ENCODE peak calls at places on chromosomes 5 and 9, in seven cellular contexts. B is MM.1S; U is fibroblast of lung; S is stomach; R is IMR-90; Z is CD4-positive, CD25-positive, alpha-beta regulatory T cell; V is aorta. K is an unnamed sample. For H3K36me3 and H3K27me3, the result is how much of the 10 kb centered on the place peaks cover.

GRCh38 chr5:36150676-36151433 is 832 bp downstream of the LMBRD2 start:
- DNase-seq in B (peak), U (peak), S (peak), R (peak), Z (peak), V (peak), K (peak)

GRCh38 chr9:99103909-99104458 is 929 bp upstream of the TGFBR1 start:
- DNase-seq in B (no peak), U (peak), S (no peak), R (peak), Z (no peak), V (no peak), K (no peak)

GRCh38 chr9:130938652-130939404 is at the start of gene FIBCD1:
- DNase-seq in B (no peak), U (peak), S (no peak), R (peak), Z (peak), V (no peak), K (no peak)

GRCh38 chr5:138544171-138545134 is 1.4 kb upstream of the ETF1 start:
- DNase-seq in B (no peak), U (peak), S (no peak), R (peak), Z (peak), V (no peak), K (no peak)

GRCh38 chr5:36459191-36460135 is 146.9 kb upstream of the SLC1A3 start:
- DNase-seq in B (peak), U (no peak), S (no peak), R (no peak), Z (peak), V (no peak), K (no peak)

GRCh38 chr5:60960591-60960990 is 15.6 kb downstream of the NDUFAF2 start:
- DNase-seq in B (peak), U (peak), S (no peak), R (peak), Z (peak), V (no peak), K (peak)

GRCh38 chr9:37017546-37017945 is 16.5 kb downstream of the PAX5 start:
- DNase-seq in B (no peak), U (no peak), S (no peak), R (no peak), Z (no peak), V (no peak), K (no peak)

GRCh38 chr5:173454764-173455598 is 126.8 kb upstream of the STC2 start:
- DNase-seq in B (no peak), U (peak), S (no peak), R (peak), Z (no peak), V (peak), K (no peak)

GRCh38 chr9:2180171-2180570 is 165.0 kb downstream of the SMARCA2 start:
- DNase-seq in B (no peak), U (no peak), S (no peak), R (no peak), Z (no peak), V (no peak), K (no peak)

GRCh38 chr5:93249651-93250289 is 331.2 kb downstream of the NR2F1-AS1 start:
- DNase-seq in B (no peak), U (peak), S (no peak), R (peak), Z (no peak), V (no peak), K (no peak)

GRCh38 chr5:54717459-54717858 is 199.9 kb downstream of the SNX18 start:
- DNase-seq in B (no peak), U (no peak), S (no peak), R (no peak), Z (peak), V (no peak), K (no peak)

GRCh38 chr5:134203630-134204029 is 22.2 kb downstream of the PPP2CA start:
- DNase-seq in B (no peak), U (no peak), S (no peak), R (no peak), Z (no peak), V (no peak), K (no peak)

GRCh38 chr5:146706321-146706972 is 172.1 kb downstream of the PPP2R2B start:
- DNase-seq in B (no peak), U (no peak), S (no peak), R (no peak), Z (no peak), V (no peak), K (no peak)

GRCh38 chr9:37902804-37903580 is 935 bp downstream of the SLC25A51 start:
- DNase-seq in B (peak), U (peak), S (no peak), R (peak), Z (peak), V (no peak), K (no peak)

GRCh38 chr5:128118214-128118613 is 34.6 kb downstream of the SLC12A2 start:
- DNase-seq in B (no peak), U (no peak), S (no peak), R (no peak), Z (no peak), V (no peak), K (no peak)

GRCh38 chr5:54758038-54758437 is 227.4 kb downstream of the ESM1 start:
- DNase-seq in B (no peak), U (peak), S (no peak), R (peak), Z (no peak), V (no peak), K (no peak)

GRCh38 chr9:105405514-105406131 is 42.2 kb upstream of the FSD1L start:
- DNase-seq in B (peak), U (peak), S (no peak), R (peak), Z (peak), V (no peak), K (peak)

GRCh38 chr9:132489536-132489935 is 79.5 kb downstream of the CFAP77 start:
- DNase-seq in B (no peak), U (no peak), S (no peak), R (no peak), Z (no peak), V (peak), K (no peak)

GRCh38 chr5:74539986-74540385 is 100.5 kb downstream of the ENC1 start:
- DNase-seq in B (no peak), U (peak), S (peak), R (peak), Z (no peak), V (no peak), K (no peak)

GRCh38 chr9:111474385-111474784 is 9.8 kb downstream of the ECPAS start:
- DNase-seq in B (no peak), U (no peak), S (no peak), R (no peak), Z (no peak), V (no peak), K (no peak)

GRCh38 chr5:684771-685216 is 8.4 kb downstream of the TPPP start:
- DNase-seq in B (no peak), U (no peak), S (no peak), R (no peak), Z (no peak), V (peak), K (peak)

GRCh38 chr5:81724108-81724507 is 26.8 kb downstream of the SSBP2 start:
- DNase-seq in B (no peak), U (no peak), S (no peak), R (no peak), Z (no peak), V (no peak), K (no peak)

GRCh38 chr5:145044970-145045369 is 790.2 kb downstream of the PRELID2 start:
- DNase-seq in B (no peak), U (no peak), S (no peak), R (no peak), Z (no peak), V (no peak), K (no peak)

GRCh38 chr5:122332589-122333555 is 20.8 kb downstream of the SNCAIP start:
- DNase-seq in B (no peak), U (peak), S (no peak), R (no peak), Z (no peak), V (no peak), K (no peak)

GRCh38 chr9:122346478-122347347 is 24.1 kb upstream of the PTGS1 start:
- DNase-seq in B (no peak), U (peak), S (peak), R (no peak), Z (peak), V (peak), K (no peak)

GRCh38 chr9:107213561-107214028 is 69.5 kb upstream of the RAD23B start:
- DNase-seq in B (no peak), U (peak), S (no peak), R (peak), Z (peak), V (no peak), K (peak)

GRCh38 chr5:139955616-139956283 is 87.3 kb downstream of the NRG2 start:
- DNase-seq in B (no peak), U (no peak), S (no peak), R (no peak), Z (no peak), V (no peak), K (no peak)

GRCh38 chr5:136157514-136157913 is 24.9 kb downstream of the SMAD5 start:
- DNase-seq in B (no peak), U (no peak), S (no peak), R (no peak), Z (no peak), V (no peak), K (no peak)
- H3K36me3 ChIP-seq in B (under half), U (under half), S (under half), R (under half), Z (under half), V (under half), K (under half)

GRCh38 chr5:174727794-174728662 is 3.6 kb downstream of the MSX2 start:
- DNase-seq in B (no peak), U (no peak), S (no peak), R (no peak), Z (no peak), V (no peak), K (no peak)
- H3K27me3 ChIP-seq in B (under half), U (under half), S (half or more), R (under half), Z (under half), V (under half), K (under half)

GRCh38 chr9:35515766-35516165 is 25.9 kb downstream of the RUSC2 start:
- DNase-seq in B (no peak), U (peak), S (no peak), R (no peak), Z (no peak), V (no peak), K (no peak)
- H3K27ac ChIP-seq in B (no peak), U (peak), S (peak), R (peak), Z (no peak), V (peak), K (no peak)

GRCh38 chr9:33341182-33341581 is 50.9 kb downstream of the NFX1 start:
- DNase-seq in B (no peak), U (no peak), S (no peak), R (no peak), Z (no peak), V (no peak), K (no peak)

GRCh38 chr9:33344145-33344544 is 53.8 kb downstream of the NFX1 start:
- DNase-seq in B (no peak), U (no peak), S (no peak), R (no peak), Z (no peak), V (no peak), K (no peak)

GRCh38 chr9:33340186-33340585 is 49.9 kb downstream of the NFX1 start:
- DNase-seq in B (no peak), U (no peak), S (no peak), R (no peak), Z (no peak), V (no peak), K (no peak)
- H3K36me3 ChIP-seq in B (under half), U (under half), S (half or more), R (under half), Z (half or more), V (under half), K (under half)

GRCh38 chr5:180353226-180353962 is at the start of gene GFPT2:
- DNase-seq in B (no peak), U (peak), S (peak), R (peak), Z (peak), V (peak), K (peak)
- H3K27me3 ChIP-seq in B (under half), U (under half), S (half or more), R (under half), Z (under half), V (under half), K (under half)

GRCh38 chr5:168876419-168876818 is 297.3 kb upstream of the PANK3 start:
- DNase-seq in B (no peak), U (no peak), S (no peak), R (no peak), Z (no peak), V (no peak), K (no peak)
- H3K27ac ChIP-seq in B (no peak), U (no peak), S (no peak), R (no peak), Z (no peak), V (no peak), K (no peak)

DNA sequence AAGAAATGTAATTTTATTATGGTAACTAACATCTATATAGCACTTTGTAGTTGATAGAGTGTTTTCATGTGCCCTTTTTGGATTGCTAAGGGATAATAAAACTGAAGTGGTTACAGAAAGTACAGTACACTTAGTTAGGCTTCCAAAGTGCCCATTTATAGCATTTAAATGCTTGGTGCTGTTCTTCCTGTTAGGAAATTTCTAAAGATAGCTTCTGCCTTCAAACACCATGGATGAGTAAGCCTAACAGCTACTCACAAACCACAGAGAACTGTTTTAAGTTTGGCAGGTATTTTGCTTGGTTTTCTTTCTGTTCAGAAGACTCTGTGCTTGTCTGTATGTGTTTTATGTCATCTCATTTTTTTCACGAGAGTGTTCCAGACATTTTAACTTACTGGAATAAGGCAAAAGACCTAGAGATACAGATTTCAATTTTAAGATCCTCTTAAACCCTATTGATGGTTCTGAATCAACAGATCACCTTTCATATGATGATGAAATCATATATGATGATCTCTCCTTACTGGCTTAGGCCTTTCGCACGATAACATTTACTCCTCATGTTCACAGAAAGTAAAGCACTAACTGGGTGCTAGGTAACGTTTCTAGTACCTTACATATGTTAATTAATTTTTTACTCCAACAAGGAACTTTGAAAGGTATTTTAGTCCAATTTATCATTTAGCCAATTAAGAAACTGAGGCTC is 4.4 kb downstream of the RIMOC1 start:
- DNase-seq in B (no peak), U (peak), S (no peak), R (peak), Z (no peak), V (no peak), K (no peak)
- H3K36me3 ChIP-seq in B (under half), U (under half), S (under half), R (under half), Z (half or more), V (under half), K (under half)

GRCh38 chr5:77842247-77842646 is 66.1 kb upstream of the TBCA start:
- DNase-seq in B (no peak), U (no peak), S (no peak), R (no peak), Z (no peak), V (no peak), K (no peak)
- H3K27me3 ChIP-seq in B (under half), U (under half), S (under half), R (under half), Z (under half), V (under half), K (under half)

GRCh38 chr5:73446631-73447233 is 1.8 kb downstream of the FOXD1 start:
- DNase-seq in B (peak), U (no peak), S (no peak), R (no peak), Z (no peak), V (no peak), K (no peak)
- H3K27ac ChIP-seq in B (no peak), U (peak), S (no peak), R (peak), Z (no peak), V (no peak), K (no peak)

K was measured in CD4-positive, alpha-beta memory T cell.